ENCODE peak calls at places on chromosome 1, in ten cellular contexts. X is suprapubic skin, J is stomach, G is H1, N is GM12878, F is K562, Y is sigmoid colon, B is SK-N-SH, K is upper lobe of left lung, E is transverse colon. Z is an unnamed sample.

GRCh38 chr1:161069201-161069685 is 448 bp downstream of the ARHGAP30 start:
- DNase-seq in X (no peak), J (no peak), G (no peak), N (no peak), F (no peak), Y (no peak), B (no peak), K (no peak), E (no peak), Z (no peak)

GRCh38 chr1:109277434-109278204 is 5.3 kb downstream of the PSRC1 start:
- DNase-seq in X (peak), J (peak), G (peak), N (peak), F (peak), Y (peak), B (peak), K (no peak), E (peak), Z (peak)

GRCh38 chr1:9705337-9706098 is 54.0 kb downstream of the PIK3CD start:
- DNase-seq in X (no peak), J (no peak), G (no peak), N (no peak), F (no peak), Y (no peak), B (no peak), K (no peak), E (no peak), Z (no peak)

GRCh38 chr1:3598051-3598471 is 13.2 kb downstream of the MEGF6 start:
- DNase-seq in X (no peak), J (no peak), G (no peak), N (no peak), F (peak), Y (no peak), B (no peak), K (peak), E (no peak), Z (no peak)

GRCh38 chr1:73635021-73635420 is 563.0 kb downstream of the LRRIQ3 start:
- DNase-seq in X (no peak), J (no peak), G (no peak), N (no peak), F (no peak), Y (no peak), B (no peak), K (no peak), E (no peak), Z (no peak)

GRCh38 chr1:62717483-62717882 is 29.3 kb upstream of the DOCK7 start:
- DNase-seq in X (no peak), J (no peak), G (no peak), N (no peak), F (no peak), Y (no peak), B (no peak), K (peak), E (no peak), Z (no peak)

GRCh38 chr1:11610629-11611180 is 43.5 kb downstream of the FBXO2 start:
- DNase-seq in X (no peak), J (no peak), G (no peak), N (no peak), F (no peak), Y (no peak), B (no peak), K (no peak), E (no peak), Z (no peak)

GRCh38 chr1:202017385-202018225 is 7.2 kb downstream of the ELF3 start:
- DNase-seq in X (no peak), J (peak), G (no peak), N (no peak), F (peak), Y (no peak), B (no peak), K (no peak), E (peak), Z (no peak)

GRCh38 chr1:153652795-153653507 is 5.6 kb upstream of the SNAPIN start:
- DNase-seq in X (peak), J (no peak), G (no peak), N (no peak), F (no peak), Y (peak), B (no peak), K (no peak), E (no peak), Z (no peak)

GRCh38 chr1:89939059-89939570 is 55.8 kb upstream of the ZNF326 start:
- DNase-seq in X (no peak), J (no peak), G (no peak), N (no peak), F (no peak), Y (no peak), B (no peak), K (no peak), E (no peak), Z (no peak)

GRCh38 chr1:53373246-53373645 is 45.4 kb upstream of the LRP8 start:
- DNase-seq in X (peak), J (peak), G (no peak), N (no peak), F (no peak), Y (no peak), B (no peak), K (no peak), E (no peak), Z (peak)

GRCh38 chr1:119712342-119713038 is 756 bp downstream of the PHGDH start:
- DNase-seq in X (peak), J (peak), G (no peak), N (no peak), F (peak), Y (peak), B (peak), K (peak), E (peak), Z (peak)

GRCh38 chr1:235549361-235550139 is 45.3 kb upstream of the B3GALNT2 start:
- DNase-seq in X (no peak), J (no peak), G (no peak), N (no peak), F (no peak), Y (no peak), B (peak), K (no peak), E (no peak), Z (no peak)

GRCh38 chr1:85278853-85279314 is 2.5 kb upstream of the BCL10 start:
- DNase-seq in X (no peak), J (peak), G (no peak), N (no peak), F (peak), Y (no peak), B (no peak), K (no peak), E (peak), Z (no peak)
- TF ChIP-seq POLR2AphosphoS5 in X (peak), J (peak), G (no peak), N (no peak), F (no peak), Y (no peak), B (peak), K (peak), E (peak), Z (peak)

GRCh38 chr1:211648980-211649934 is 26.2 kb downstream of the NEK2 start:
- DNase-seq in X (peak), J (peak), G (no peak), N (no peak), F (peak), Y (no peak), B (peak), K (no peak), E (peak), Z (no peak)
- TF ChIP-seq EP300 in X (no peak), J (no peak), G (no peak), N (no peak), F (no peak), Y (no peak), B (no peak), K (no peak), E (no peak), Z (no peak)

GRCh38 chr1:151001592-151001991 is 5.1 kb downstream of the MINDY1 start:
- DNase-seq in X (no peak), J (no peak), G (no peak), N (no peak), F (peak), Y (no peak), B (no peak), K (no peak), E (no peak), Z (no peak)
- TF ChIP-seq POLR2AphosphoS5 in X (no peak), J (no peak), G (no peak), N (no peak), F (no peak), Y (no peak), B (no peak), K (no peak), E (no peak), Z (no peak)

GRCh38 chr1:207459008-207459407 is 4.9 kb downstream of the CR2 start:
- DNase-seq in X (no peak), J (no peak), G (no peak), N (no peak), F (no peak), Y (no peak), B (no peak), K (no peak), E (no peak), Z (no peak)

GRCh38 chr1:207458409-207458808 is 4.3 kb downstream of the CR2 start:
- DNase-seq in X (no peak), J (no peak), G (no peak), N (no peak), F (no peak), Y (no peak), B (no peak), K (no peak), E (no peak), Z (no peak)

GRCh38 chr1:207455183-207455754 is 1.1 kb downstream of the CR2 start:
- DNase-seq in X (no peak), J (no peak), G (no peak), N (no peak), F (no peak), Y (no peak), B (no peak), K (no peak), E (no peak), Z (no peak)

GRCh38 chr1:207453710-207454045 is 450 bp upstream of the CR2 start:
- DNase-seq in X (no peak), J (no peak), G (no peak), N (no peak), F (no peak), Y (no peak), B (no peak), K (no peak), E (no peak), Z (no peak)

DNA sequence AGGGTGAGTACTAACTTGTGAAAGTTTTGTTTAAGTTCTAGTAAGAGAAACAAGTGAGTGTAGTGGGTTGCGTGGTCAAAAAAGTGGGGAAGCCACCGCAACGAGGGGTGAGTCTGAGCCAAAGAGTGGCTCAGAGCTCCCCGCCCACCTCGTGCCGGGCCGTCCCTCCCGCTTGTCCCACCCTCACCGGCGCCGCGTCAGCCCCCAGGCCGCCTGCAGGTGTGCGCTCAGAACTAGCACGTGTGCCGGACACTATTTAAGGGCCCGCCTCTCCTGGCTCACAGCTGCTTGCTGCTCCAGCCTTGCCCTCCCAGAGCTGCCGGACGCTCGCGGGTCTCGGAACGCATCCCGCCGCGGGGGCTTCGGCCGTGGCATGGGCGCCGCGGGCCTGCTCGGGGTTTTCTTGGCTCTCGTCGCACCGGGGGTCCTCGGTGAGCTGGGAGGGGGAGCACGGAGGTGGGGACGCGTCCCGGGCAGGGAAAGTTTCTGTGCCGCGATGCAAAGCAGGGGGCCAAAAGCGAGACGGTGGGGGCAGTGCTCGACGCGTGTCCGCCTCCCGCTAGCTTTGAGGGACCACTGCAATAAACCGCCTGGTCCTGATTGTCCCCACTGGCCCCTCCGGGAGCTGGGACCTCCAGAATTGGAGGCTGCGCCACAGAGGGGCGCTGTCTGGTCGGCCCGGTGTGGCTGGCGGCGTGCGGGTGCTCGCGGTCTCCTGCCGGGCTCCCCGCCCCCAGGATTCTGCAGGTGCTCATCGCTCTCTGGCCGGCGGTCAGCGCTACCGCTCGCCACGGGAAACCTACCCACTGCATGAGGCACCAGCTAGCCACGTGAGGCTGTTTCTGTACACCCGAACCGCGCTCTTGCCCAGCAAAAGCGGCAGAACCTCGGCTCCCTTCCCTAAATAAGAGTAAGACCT is at the start of gene CR2:
- DNase-seq in X (no peak), J (peak), G (peak), N (no peak), F (peak), Y (peak), B (peak), K (peak), E (peak), Z (no peak)
- TF ChIP-seq EP300 in X (no peak), J (no peak), G (no peak), N (peak), F (no peak), Y (no peak), B (no peak), K (no peak), E (no peak), Z (no peak)

GRCh38 chr1:42926870-42927242 is 31.8 kb downstream of the SLC2A1 start:
- DNase-seq in X (no peak), J (no peak), G (no peak), N (no peak), F (no peak), Y (no peak), B (no peak), K (no peak), E (no peak), Z (no peak)
- TF ChIP-seq POLR2AphosphoS5 in X (no peak), J (no peak), G (no peak), N (no peak), F (no peak), Y (no peak), B (no peak), K (no peak), E (no peak), Z (no peak)

DNA sequence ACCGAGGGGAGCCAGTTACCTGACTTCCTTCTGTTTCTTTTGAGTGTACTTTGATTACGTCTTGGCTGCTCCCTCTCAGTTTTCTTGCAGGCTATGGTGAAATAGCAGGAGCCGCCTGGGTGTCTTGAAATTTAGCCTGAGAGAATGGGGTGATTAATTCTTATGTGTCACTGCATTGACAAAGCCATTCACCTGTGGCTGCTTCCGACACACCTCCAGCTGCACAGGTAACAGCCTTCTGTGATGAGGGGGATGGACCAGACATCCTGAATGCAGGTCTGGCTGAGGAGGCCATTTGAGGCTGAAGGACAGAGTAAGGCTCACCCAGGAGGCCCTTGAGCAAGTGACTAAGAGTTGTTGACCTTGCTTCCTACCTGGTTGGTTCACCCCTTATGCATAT is 16.5 kb downstream of the CACNA1E start:
- DNase-seq in X (no peak), J (no peak), G (no peak), N (no peak), F (no peak), Y (no peak), B (no peak), K (no peak), E (no peak), Z (no peak)
- TF ChIP-seq EP300 in X (no peak), J (no peak), G (no peak), N (no peak), F (no peak), Y (no peak), B (no peak), K (no peak), E (no peak), Z (no peak)

GRCh38 chr1:183872406-183872805 is 67.5 kb downstream of the RGL1 start:
- DNase-seq in X (no peak), J (no peak), G (no peak), N (no peak), F (no peak), Y (no peak), B (no peak), K (no peak), E (no peak), Z (no peak)

GRCh38 chr1:183869671-183870070 is 64.8 kb downstream of the RGL1 start:
- DNase-seq in X (no peak), J (no peak), G (no peak), N (no peak), F (no peak), Y (no peak), B (no peak), K (no peak), E (no peak), Z (no peak)

GRCh38 chr1:183871568-183871967 is 66.6 kb downstream of the RGL1 start:
- DNase-seq in X (no peak), J (no peak), G (no peak), N (no peak), F (no peak), Y (no peak), B (no peak), K (no peak), E (no peak), Z (no peak)

GRCh38 chr1:183870351-183871077 is 65.6 kb downstream of the RGL1 start:
- DNase-seq in X (peak), J (no peak), G (no peak), N (no peak), F (no peak), Y (peak), B (no peak), K (peak), E (peak), Z (no peak)

DNA sequence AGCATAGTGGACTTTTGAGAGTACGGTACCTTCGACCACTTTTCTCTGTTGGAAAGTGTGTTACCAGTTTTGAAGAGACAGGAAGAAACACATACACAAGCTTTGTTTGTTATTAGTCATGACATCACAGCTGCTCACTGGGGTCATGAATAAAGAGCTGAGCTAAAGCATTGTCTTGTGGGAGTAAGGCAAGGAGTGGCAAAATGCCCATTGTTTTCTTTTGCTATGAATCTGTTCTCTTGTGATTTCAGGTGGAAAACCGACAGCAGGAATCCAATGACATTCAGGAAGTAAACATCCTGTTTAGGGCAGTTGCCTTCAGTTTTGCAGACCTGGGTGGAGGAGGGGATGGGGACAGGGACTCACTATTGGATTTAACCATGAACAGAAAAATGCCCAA is 66.2 kb downstream of the RGL1 start:
- DNase-seq in X (no peak), J (no peak), G (no peak), N (no peak), F (no peak), Y (no peak), B (no peak), K (no peak), E (no peak), Z (no peak)
- TF ChIP-seq POLR2AphosphoS5 in X (no peak), J (no peak), G (no peak), N (no peak), F (no peak), Y (no peak), B (no peak), K (no peak), E (no peak), Z (no peak)